ENCODE peak calls at places on chromosomes 4 and X, in eight cellular contexts. K is CD4-positive, alpha-beta T cell; F is left lung; A is body of pancreas; V is right lobe of liver; D is A673; W is brain microvascular endothelial cell; R is right atrium auricular region. L is an unnamed sample.
A peak's percentile ranks its signal among the peaks of the same experiment; 100 is the strongest.

GRCh38 chrX:38438321-38438720 is 85.9 kb downstream of the OTC start:
- DNase-seq in W (no peak), D (no peak), R (no peak), F (no peak), V (no peak), A (no peak), K (no peak), L (no peak)

GRCh38 chrX:109622270-109622669 is 2.7 kb downstream of the KCNE5 start:
- DNase-seq in D (no peak), F (no peak), W (no peak), R (no peak), A (no peak), V (no peak), K (no peak), L (no peak)

GRCh38 chr4:8869879-8870646 is 1.6 kb downstream of the HMX1 start:
- DNase-seq in F (no peak), W (no peak), D (no peak), V (no peak), R (no peak), K (no peak), A (no peak), L (no peak)

GRCh38 chr4:76251448-76252270 is at the start of gene FAM47E:
- DNase-seq in D (peak; percentile 19), R (peak; percentile 67), V (peak; percentile 94), A (peak; percentile 95), K (peak; percentile 1), F (peak; percentile 93), W (peak; percentile 27), L (peak; percentile 78)

GRCh38 chrX:13816899-13817298 is at the start of gene GPM6B:
- DNase-seq in K (no peak), W (no peak), F (no peak), V (no peak), R (no peak), D (no peak), A (no peak), L (no peak)

GRCh38 chrX:50813843-50814661 is at the start of gene SHROOM4:
- DNase-seq in W (peak; percentile 39), D (peak; percentile 81), A (no peak), K (no peak), F (peak; percentile 87), R (peak; percentile 59), V (peak; percentile 45), L (peak; percentile 71)

GRCh38 chr4:67746797-67747495 is 7.2 kb downstream of the GNRHR start:
- DNase-seq in D (peak; percentile 31), A (no peak), W (no peak), F (no peak), V (no peak), R (no peak), K (no peak), L (peak; percentile 62)

GRCh38 chr4:152784490-152785195 is 4.9 kb downstream of the ARFIP1 start:
- DNase-seq in W (peak; percentile 53), F (no peak), V (no peak), R (no peak), D (peak; percentile 92), A (no peak), K (no peak), L (peak; percentile 32)

GRCh38 chr4:87499415-87500106 is 29.6 kb downstream of the SPARCL1 start:
- DNase-seq in A (no peak), R (no peak), W (no peak), K (no peak), D (no peak), V (no peak), F (no peak), L (no peak)

GRCh38 chr4:158590219-158590618 is 68.5 kb downstream of the RXFP1 start:
- DNase-seq in R (no peak), D (peak; percentile 14), V (no peak), A (no peak), K (no peak), F (no peak), W (no peak), L (no peak)

GRCh38 chrX:41086627-41086932 is 1.3 kb downstream of the USP9X start:
- DNase-seq in A (peak; percentile 70), D (no peak), V (no peak), W (no peak), F (no peak), R (no peak), K (no peak), L (no peak)

GRCh38 chr4:90078440-90078839 is 48.8 kb upstream of the CCSER1 start:
- DNase-seq in K (no peak), R (no peak), F (no peak), A (no peak), V (no peak), D (peak; percentile 22), W (no peak), L (peak; percentile 23)

GRCh38 chr4:148060264-148061138 is 328.6 kb downstream of the ARHGAP10 start:
- DNase-seq in A (no peak), W (no peak), K (no peak), R (no peak), F (no peak), V (no peak), D (no peak), L (no peak)

GRCh38 chrX:48086119-48086518 is 14.7 kb upstream of the ZNF630 start:
- DNase-seq in A (no peak), R (no peak), K (no peak), F (no peak), D (no peak), V (no peak), W (no peak), L (no peak)

GRCh38 chr4:110211007-110211769 is 12.8 kb upstream of the ELOVL6 start:
- DNase-seq in A (peak; percentile 49), V (no peak), F (no peak), D (peak; percentile 56), R (no peak), K (no peak), W (no peak), L (peak; percentile 49)

GRCh38 chr4:183499797-183500196 is 5.1 kb upstream of the ING2 start:
- DNase-seq in D (no peak), W (no peak), F (no peak), A (no peak), R (no peak), V (no peak), K (no peak), L (no peak)
- H3K27ac ChIP-seq in D (no peak overlapping the region), W (no peak overlapping the region), F (no peak overlapping the region), A (no peak overlapping the region), R (no peak overlapping the region), V (no peak overlapping the region), K (no peak overlapping the region), L (no peak overlapping the region)

DNA sequence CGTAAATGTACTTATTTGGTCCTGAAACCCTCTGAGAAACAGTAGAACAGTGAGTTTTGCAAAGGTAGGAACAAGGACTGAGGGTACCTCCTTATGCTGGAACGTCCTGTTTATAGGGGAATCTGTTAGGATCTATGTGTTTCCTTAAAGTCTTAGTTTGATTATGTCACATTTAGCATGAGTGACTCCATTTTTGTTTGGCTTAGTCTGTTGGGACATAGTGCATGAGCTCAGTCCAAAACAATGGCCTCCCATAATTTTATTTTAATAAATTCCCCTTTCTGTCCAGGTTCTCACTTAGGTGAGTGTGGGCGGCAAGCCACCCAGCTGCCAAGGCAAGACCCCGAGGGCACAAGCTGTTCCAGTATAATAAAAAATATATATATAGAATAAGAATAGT is 27.7 kb downstream of the HTT-AS start:
- DNase-seq in V (no peak), W (no peak), R (no peak), A (no peak), K (no peak), D (no peak), F (no peak), L (no peak)
- H3K27ac ChIP-seq in V (no peak overlapping the region), W (no peak overlapping the region), R (no peak overlapping the region), A (no peak overlapping the region), K (no peak overlapping the region), D (no peak overlapping the region), F (peak overlapping the region; percentile 80), L (no peak overlapping the region)

DNA sequence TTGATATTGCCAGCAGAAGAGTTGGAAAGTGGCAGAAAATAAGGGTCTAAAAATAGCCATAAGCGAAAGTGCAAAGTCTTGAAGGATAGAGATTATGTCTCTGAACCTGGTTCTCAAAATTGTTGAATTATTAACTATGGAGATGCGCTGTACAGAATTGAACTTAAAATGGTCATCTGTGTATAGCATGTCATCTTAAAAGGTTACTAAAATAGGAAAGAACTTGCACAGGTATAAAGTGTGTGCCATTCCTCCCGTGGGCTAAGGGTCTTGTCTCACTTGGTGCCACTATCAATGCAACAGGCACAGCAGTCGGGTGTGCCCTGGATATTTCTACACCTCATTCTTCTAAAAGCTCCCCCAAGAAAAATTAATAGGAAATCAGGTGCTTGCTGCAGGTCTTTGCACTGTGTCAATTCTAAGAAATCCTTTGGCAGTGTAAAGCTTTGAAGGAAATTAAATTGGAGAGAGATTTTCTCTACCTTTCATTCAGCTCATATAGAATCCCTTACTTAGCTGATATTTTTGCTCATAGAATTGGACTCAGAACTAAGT is 2.4 kb downstream of the SORBS2 start:
- DNase-seq in A (no peak), W (no peak), K (no peak), V (no peak), F (no peak), D (no peak), R (no peak), L (no peak)
- H3K27ac ChIP-seq in A (peak overlapping the region; percentile 92), W (peak overlapping the region; percentile 47), K (no peak overlapping the region), V (peak overlapping the region; percentile 98), F (no peak overlapping the region), D (no peak overlapping the region), R (peak overlapping the region; percentile 80), L (no peak overlapping the region)

GRCh38 chr4:25863347-25863784 is 578 bp upstream of the SEL1L3 start:
- DNase-seq in F (peak; percentile 86), K (no peak), D (no peak), A (peak; percentile 86), W (no peak), R (no peak), V (peak; percentile 64), L (no peak)
- H3K27ac ChIP-seq in F (peak overlapping the region; percentile 62), K (no peak overlapping the region), D (no peak overlapping the region), A (peak overlapping the region; percentile 78), W (no peak overlapping the region), R (no peak overlapping the region), V (no peak overlapping the region), L (no peak overlapping the region)

GRCh38 chr4:119038465-119038864 is 97.2 kb upstream of the MYOZ2 start:
- DNase-seq in R (no peak), W (no peak), V (no peak), F (no peak), A (no peak), K (no peak), D (no peak), L (no peak)

GRCh38 chr4:119039160-119039559 is 96.5 kb upstream of the MYOZ2 start:
- DNase-seq in A (no peak), F (no peak), W (no peak), R (no peak), V (no peak), K (no peak), D (no peak), L (no peak)

GRCh38 chr4:119037709-119038463 is 97.7 kb upstream of the MYOZ2 start:
- DNase-seq in W (no peak), R (no peak), K (no peak), A (no peak), F (no peak), D (no peak), V (no peak), L (no peak)

GRCh38 chr4:119034276-119035008 is 101.2 kb upstream of the MYOZ2 start:
- DNase-seq in A (no peak), V (no peak), D (no peak), F (no peak), R (no peak), W (no peak), K (no peak), L (peak; percentile 53)

GRCh38 chr4:119035941-119036737 is 99.5 kb upstream of the MYOZ2 start:
- DNase-seq in R (no peak), K (no peak), W (no peak), F (no peak), A (no peak), V (no peak), D (no peak), L (no peak)
- H3K27ac ChIP-seq in R (peak overlapping the region; percentile 65), K (no peak overlapping the region), W (no peak overlapping the region), F (no peak overlapping the region), A (no peak overlapping the region), V (no peak overlapping the region), D (no peak overlapping the region), L (no peak overlapping the region)